ENCODE peak calls at places on chromosome 22, in four cellular contexts. One of them, this sample, is unnamed.
A peak's percentile ranks its signal among the peaks of the same experiment; 100 is the strongest.

GRCh38 chr22:27461470-27461869 is 340.1 kb downstream of the MN1 start:
- DNase-seq in prostate gland: no peak
- DNase-seq in astrocyte of the cerebellum: peak; percentile 68
- DNase-seq in cardiac fibroblast: peak; percentile 97
- DNase-seq in this sample: peak; percentile 80

GRCh38 chr22:46514592-46515207 is 22.7 kb downstream of the CELSR1 start:
- DNase-seq in astrocyte of the cerebellum: no peak
- DNase-seq in prostate gland: no peak
- DNase-seq in cardiac fibroblast: peak; percentile 39
- DNase-seq in this sample: no peak

GRCh38 chr22:43487311-43488030 is 75.7 kb downstream of the MPPED1 start:
- DNase-seq in astrocyte of the cerebellum: no peak
- DNase-seq in prostate gland: no peak
- DNase-seq in cardiac fibroblast: no peak
- DNase-seq in this sample: no peak

GRCh38 chr22:27507066-27507715 is 294.4 kb downstream of the MN1 start:
- DNase-seq in astrocyte of the cerebellum: no peak
- DNase-seq in cardiac fibroblast: peak; percentile 36
- DNase-seq in prostate gland: no peak
- DNase-seq in this sample: no peak

GRCh38 chr22:49214976-49215375 is 612.7 kb downstream of the BRD1 start:
- DNase-seq in astrocyte of the cerebellum: no peak
- DNase-seq in cardiac fibroblast: no peak
- DNase-seq in prostate gland: no peak
- DNase-seq in this sample: no peak

GRCh38 chr22:22839570-22840314 is 47.9 kb upstream of the IGLL5 start:
- DNase-seq in cardiac fibroblast: no peak
- DNase-seq in prostate gland: no peak
- DNase-seq in astrocyte of the cerebellum: no peak
- DNase-seq in this sample: no peak

GRCh38 chr22:41913842-41914534 is 886 bp downstream of the SHISA8 start:
- DNase-seq in prostate gland: no peak
- DNase-seq in astrocyte of the cerebellum: no peak
- DNase-seq in cardiac fibroblast: no peak
- DNase-seq in this sample: no peak

GRCh38 chr22:23745780-23746179 is 5.1 kb downstream of the ZNF70 start:
- DNase-seq in cardiac fibroblast: no peak
- DNase-seq in astrocyte of the cerebellum: no peak
- DNase-seq in prostate gland: no peak
- DNase-seq in this sample: no peak

GRCh38 chr22:43731986-43732385 is 80.1 kb downstream of the EFCAB6 start:
- DNase-seq in astrocyte of the cerebellum: no peak
- DNase-seq in cardiac fibroblast: no peak
- DNase-seq in prostate gland: no peak
- DNase-seq in this sample: no peak

GRCh38 chr22:44726439-44726838 is 24.4 kb downstream of the PRR5 start:
- DNase-seq in cardiac fibroblast: no peak
- DNase-seq in prostate gland: no peak
- DNase-seq in astrocyte of the cerebellum: no peak
- DNase-seq in this sample: no peak

GRCh38 chr22:17707526-17707925 is 66.7 kb downstream of the BID start:
- DNase-seq in prostate gland: no peak
- DNase-seq in astrocyte of the cerebellum: no peak
- DNase-seq in cardiac fibroblast: peak; percentile 44
- DNase-seq in this sample: no peak

GRCh38 chr22:27438271-27438980 is 363.1 kb downstream of the MN1 start:
- DNase-seq in cardiac fibroblast: peak; percentile 31
- DNase-seq in prostate gland: peak; percentile 25
- DNase-seq in astrocyte of the cerebellum: no peak
- DNase-seq in this sample: no peak

GRCh38 chr22:31556627-31557203 is 60.4 kb downstream of the SFI1 start:
- DNase-seq in cardiac fibroblast: peak; percentile 61
- DNase-seq in astrocyte of the cerebellum: peak; percentile 18
- DNase-seq in prostate gland: peak; percentile 10
- DNase-seq in this sample: no peak

GRCh38 chr22:27405672-27406388 is 395.7 kb downstream of the MN1 start:
- DNase-seq in astrocyte of the cerebellum: no peak
- DNase-seq in prostate gland: peak; percentile 34
- DNase-seq in cardiac fibroblast: peak; percentile 69
- DNase-seq in this sample: no peak

GRCh38 chr22:25554321-25555088 is 10.0 kb upstream of the GRK3 start:
- DNase-seq in cardiac fibroblast: no peak
- DNase-seq in prostate gland: no peak
- DNase-seq in astrocyte of the cerebellum: no peak
- DNase-seq in this sample: no peak

GRCh38 chr22:39479254-39479653 is 22.4 kb downstream of the MGAT3 start:
- DNase-seq in cardiac fibroblast: no peak
- DNase-seq in astrocyte of the cerebellum: no peak
- DNase-seq in prostate gland: no peak
- DNase-seq in this sample: no peak

GRCh38 chr22:50528682-50529415 is 963 bp downstream of the TYMP start:
- DNase-seq in cardiac fibroblast: no peak
- DNase-seq in prostate gland: no peak
- DNase-seq in astrocyte of the cerebellum: no peak
- DNase-seq in this sample: no peak

GRCh38 chr22:24420072-24420976 is 7.1 kb upstream of the ADORA2A start:
- DNase-seq in cardiac fibroblast: peak; percentile 38
- DNase-seq in astrocyte of the cerebellum: no peak
- DNase-seq in prostate gland: no peak
- DNase-seq in this sample: no peak

GRCh38 chr22:36221799-36222751 is 17.3 kb downstream of the APOL2 start:
- DNase-seq in astrocyte of the cerebellum: no peak
- DNase-seq in prostate gland: peak; percentile 73
- DNase-seq in cardiac fibroblast: peak; percentile 52
- DNase-seq in this sample: no peak

GRCh38 chr22:30277547-30278344 is 11.1 kb upstream of the OSM start:
- DNase-seq in astrocyte of the cerebellum: peak; percentile 73
- DNase-seq in cardiac fibroblast: peak; percentile 76
- DNase-seq in prostate gland: no peak
- DNase-seq in this sample: no peak

GRCh38 chr22:37419916-37420655 is 7.2 kb downstream of the ELFN2 start:
- DNase-seq in cardiac fibroblast: no peak
- DNase-seq in astrocyte of the cerebellum: no peak
- DNase-seq in prostate gland: no peak
- DNase-seq in this sample: no peak

GRCh38 chr22:21818487-21819182 is 48.8 kb downstream of the MAPK1 start:
- DNase-seq in cardiac fibroblast: no peak
- DNase-seq in prostate gland: no peak
- DNase-seq in astrocyte of the cerebellum: no peak
- DNase-seq in this sample: no peak
- H3K4me3 ChIP-seq in cardiac fibroblast: no peak overlapping the region
- H3K4me3 ChIP-seq in prostate gland: no peak overlapping the region
- H3K4me3 ChIP-seq in astrocyte of the cerebellum: no peak overlapping the region
- H3K4me3 ChIP-seq in this sample: no peak overlapping the region

DNA sequence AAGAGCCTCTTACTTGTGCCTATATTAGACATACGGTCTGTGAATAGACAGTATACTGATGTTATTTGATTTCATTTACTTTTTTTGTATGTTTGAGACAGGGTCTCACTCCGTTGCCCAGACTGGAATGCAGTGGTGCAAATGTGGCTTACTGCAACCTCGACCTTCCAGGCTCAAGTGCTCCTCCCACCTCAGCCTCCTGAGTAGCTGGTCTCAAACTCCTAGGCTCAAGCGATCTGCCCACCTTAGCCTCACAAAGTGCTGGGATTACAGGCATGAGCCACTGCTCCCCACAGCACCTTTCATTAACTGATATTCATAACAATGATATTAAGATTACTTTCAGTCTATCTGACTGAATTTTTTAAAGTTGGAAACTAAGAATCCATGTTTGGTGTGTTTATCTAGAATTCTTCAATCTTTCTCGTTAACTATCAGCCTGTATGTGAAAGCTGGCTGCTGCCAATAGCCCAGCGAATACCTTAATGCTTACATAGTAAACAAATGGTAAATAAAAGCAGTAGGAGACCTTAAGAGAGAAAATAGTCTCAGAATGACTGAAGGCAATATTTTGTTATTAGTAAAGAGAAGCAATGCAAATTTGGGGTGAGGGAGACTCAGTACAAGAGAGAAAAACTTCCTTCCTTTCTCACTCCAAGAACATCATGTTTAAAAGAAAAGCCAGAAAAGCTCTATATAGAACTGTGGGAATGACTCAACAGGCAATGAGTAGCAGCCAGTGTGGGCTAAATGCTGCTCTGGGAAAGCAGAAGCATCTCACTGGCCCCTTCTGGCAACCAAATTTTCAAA is 101.9 kb downstream of the MRTFA start:
- DNase-seq in prostate gland: no peak
- DNase-seq in cardiac fibroblast: peak; percentile 71
- DNase-seq in astrocyte of the cerebellum: no peak
- DNase-seq in this sample: no peak
- H3K4me3 ChIP-seq in prostate gland: no peak overlapping the region
- H3K4me3 ChIP-seq in cardiac fibroblast: no peak overlapping the region
- H3K4me3 ChIP-seq in astrocyte of the cerebellum: no peak overlapping the region
- H3K4me3 ChIP-seq in this sample: peak overlapping the region; percentile 28

DNA sequence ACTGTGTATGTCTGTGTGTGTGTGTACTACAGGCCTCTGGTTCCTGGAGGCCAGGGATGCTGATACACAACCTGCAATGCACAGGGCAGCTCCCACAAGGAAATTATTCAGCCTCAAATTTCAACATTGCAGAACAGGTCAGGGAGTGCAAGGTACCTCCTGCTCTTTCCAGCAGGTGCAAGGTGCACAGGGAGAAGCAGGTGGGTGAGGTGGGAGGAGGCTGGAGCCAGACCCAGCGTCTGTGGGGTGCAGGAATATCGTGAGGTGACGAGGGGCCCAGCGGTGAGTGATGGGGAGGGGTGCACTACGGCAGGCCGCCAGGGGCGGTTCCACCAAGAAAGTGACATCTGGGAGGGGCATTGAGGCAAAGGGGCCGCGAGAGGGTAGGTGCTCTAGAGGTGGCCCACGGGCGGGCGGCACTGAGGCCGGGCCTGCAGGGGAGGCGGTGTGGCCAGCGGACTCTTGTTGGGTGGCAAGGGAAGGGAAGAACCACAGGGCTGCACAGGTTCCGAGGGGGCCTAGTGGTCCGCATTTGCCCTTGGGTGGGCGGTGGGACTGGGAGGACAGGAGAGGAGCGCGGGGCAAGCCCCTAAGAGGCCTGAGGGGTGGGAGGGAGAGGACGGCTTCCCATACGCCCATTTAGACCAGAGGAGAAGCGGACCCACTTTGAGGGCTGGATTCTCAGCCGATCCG is 21.6 kb downstream of the DGCR6L start:
- DNase-seq in cardiac fibroblast: no peak
- DNase-seq in prostate gland: no peak
- DNase-seq in astrocyte of the cerebellum: no peak
- DNase-seq in this sample: no peak
- H3K4me3 ChIP-seq in cardiac fibroblast: no peak overlapping the region
- H3K4me3 ChIP-seq in prostate gland: peak overlapping the region; percentile 46
- H3K4me3 ChIP-seq in astrocyte of the cerebellum: peak overlapping the region; percentile 42
- H3K4me3 ChIP-seq in this sample: no peak overlapping the region

DNA sequence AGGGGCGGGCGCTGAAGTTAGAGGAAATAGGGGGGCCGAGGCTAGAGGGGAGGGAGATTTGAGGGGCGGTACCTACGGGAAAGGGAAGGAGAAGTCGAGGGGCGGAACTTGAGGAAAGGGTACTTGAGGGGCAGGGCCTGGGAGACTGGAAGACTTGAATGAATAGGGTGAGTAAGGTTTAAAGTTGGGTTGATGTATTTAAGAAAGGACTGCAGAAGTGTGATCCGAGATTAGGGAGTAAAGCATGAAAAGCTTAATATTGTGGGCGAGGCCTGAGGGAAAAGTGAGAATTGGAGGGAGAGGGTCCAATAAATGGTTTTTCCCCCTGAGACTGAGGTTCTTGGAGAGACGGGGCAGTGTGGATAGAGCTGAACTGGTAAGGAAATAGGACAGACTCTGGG is 723 bp downstream of the HSCB start:
- DNase-seq in cardiac fibroblast: no peak
- DNase-seq in astrocyte of the cerebellum: no peak
- DNase-seq in prostate gland: no peak
- DNase-seq in this sample: no peak
- H3K4me3 ChIP-seq in cardiac fibroblast: peak overlapping the region; percentile 96
- H3K4me3 ChIP-seq in astrocyte of the cerebellum: peak overlapping the region; percentile 94
- H3K4me3 ChIP-seq in prostate gland: peak overlapping the region; percentile 94
- H3K4me3 ChIP-seq in this sample: peak overlapping the region; percentile 93

This sample was measured in AG04449.